ENCODE peak calls at places on chromosomes 3 and 15, in ten cellular contexts. N is NCI-H345; V is NCI-H2029; D is pancreas; P is small intestine; A is stimulated activated CD8-positive, alpha-beta memory T cell treated with anti-CD3 and anti-CD28 coated beads, Interleukin-4, amount 100 ng/mL, for 1 hour; Y is GOT3; R is Calu3; J is putamen; F is EH. Z is an unnamed sample.
A peak's percentile ranks its signal among the peaks of the same experiment; 100 is the strongest.

GRCh38 chr3:154421067-154421466 is 8.9 kb downstream of the GPR149 start:
- DNase-seq in N (no peak), V (no peak), D (no peak), P (no peak), A (no peak), Y (no peak), R (peak; percentile 43), J (no peak), F (peak; percentile 25), Z (no peak)

GRCh38 chr3:183015185-183015584 is 34.8 kb upstream of the DCUN1D1 start:
- DNase-seq in N (no peak), V (no peak), D (no peak), P (no peak), A (no peak), Y (no peak), R (no peak), J (no peak), F (no peak), Z (no peak)

GRCh38 chr15:40081691-40082194 is 26.9 kb downstream of the BMF start:
- DNase-seq in N (no peak), V (no peak), D (peak; percentile 82), P (peak; percentile 69), A (no peak), Y (no peak), R (peak; percentile 72), J (peak; percentile 91), F (peak; percentile 61), Z (peak; percentile 81)

GRCh38 chr3:179608931-179609720 is 4.5 kb downstream of the NDUFB5 start:
- DNase-seq in N (no peak), V (no peak), D (no peak), P (peak; percentile 7), A (no peak), Y (no peak), R (no peak), J (no peak), F (no peak), Z (no peak)

GRCh38 chr15:38254065-38254883 is 1.6 kb downstream of the SPRED1 start:
- DNase-seq in N (peak; percentile 33), V (no peak), D (peak; percentile 54), P (peak; percentile 62), A (no peak), Y (no peak), R (peak; percentile 46), J (peak; percentile 72), F (peak; percentile 71), Z (no peak)

GRCh38 chr15:80186066-80186465 is 33.3 kb downstream of the FAH start:
- DNase-seq in N (no peak), V (no peak), D (no peak), P (no peak), A (no peak), Y (no peak), R (no peak), J (no peak), F (no peak), Z (no peak)

GRCh38 chr3:141875893-141876380 is 506 bp upstream of the ATP1B3 start:
- DNase-seq in N (peak; percentile 67), V (peak; percentile 46), D (peak; percentile 59), P (no peak), A (peak; percentile 41), Y (no peak), R (no peak), J (no peak), F (peak; percentile 74), Z (peak; percentile 80)

GRCh38 chr15:42404461-42405235 is 45.3 kb downstream of the CAPN3 start:
- DNase-seq in N (no peak), V (no peak), D (no peak), P (no peak), A (no peak), Y (no peak), R (no peak), J (peak; percentile 97), F (no peak), Z (no peak)

GRCh38 chr15:29070471-29071192 is 184.9 kb downstream of the APBA2 start:
- DNase-seq in N (no peak), V (no peak), D (no peak), P (no peak), A (no peak), Y (no peak), R (no peak), J (peak; percentile 82), F (no peak), Z (no peak)

GRCh38 chr15:69666441-69666882 is 213.8 kb downstream of the RPLP1 start:
- DNase-seq in N (no peak), V (no peak), D (no peak), P (no peak), A (no peak), Y (no peak), R (no peak), J (no peak), F (peak; percentile 8), Z (peak; percentile 73)

GRCh38 chr15:42138411-42138810 is 18.0 kb downstream of the PLA2G4F start:
- DNase-seq in N (no peak), V (no peak), D (peak; percentile 3), P (no peak), A (no peak), Y (no peak), R (no peak), J (no peak), F (no peak), Z (no peak)

GRCh38 chr3:168117853-168118313 is 22.2 kb upstream of the GOLIM4 start:
- DNase-seq in N (no peak), V (peak; percentile 41), D (peak; percentile 26), P (peak; percentile 37), A (no peak), Y (no peak), R (no peak), J (no peak), F (peak; percentile 40), Z (no peak)

GRCh38 chr15:92510163-92510882 is 116.6 kb downstream of the ST8SIA2 start:
- DNase-seq in N (no peak), V (no peak), D (no peak), P (peak; percentile 63), A (no peak), Y (no peak), R (no peak), J (no peak), F (no peak), Z (no peak)

GRCh38 chr15:82648257-82649103 is 1.3 kb upstream of the CPEB1 start:
- DNase-seq in N (no peak), V (no peak), D (no peak), P (no peak), A (no peak), Y (no peak), R (no peak), J (peak; percentile 34), F (no peak), Z (no peak)

GRCh38 chr3:11845661-11846060 is 1.0 kb downstream of the TAMM41 start:
- DNase-seq in N (no peak), V (no peak), D (no peak), P (peak; percentile 18), A (no peak), Y (no peak), R (peak; percentile 2), J (no peak), F (no peak), Z (no peak)

GRCh38 chr15:72092011-72092410 is 25.9 kb downstream of the MYO9A start:
- DNase-seq in N (no peak), V (no peak), D (no peak), P (no peak), A (no peak), Y (no peak), R (no peak), J (no peak), F (no peak), Z (no peak)

GRCh38 chr3:55143928-55144671 is 216.2 kb upstream of the LRTM1 start:
- DNase-seq in N (no peak), V (no peak), D (no peak), P (no peak), A (no peak), Y (no peak), R (no peak), J (no peak), F (peak; percentile 87), Z (no peak)

GRCh38 chr15:42068601-42069000 is 25.8 kb downstream of the PLA2G4D start:
- DNase-seq in N (no peak), V (no peak), D (no peak), P (no peak), A (no peak), Y (no peak), R (no peak), J (no peak), F (no peak), Z (no peak)

GRCh38 chr3:16884748-16885587 is at the start of gene PLCL2:
- DNase-seq in N (peak; percentile 29), V (peak; percentile 53), D (peak; percentile 63), P (peak; percentile 63), A (no peak), Y (no peak), R (peak; percentile 35), J (no peak), F (peak; percentile 50), Z (peak; percentile 82)

GRCh38 chr3:10012106-10012505 is 14.1 kb upstream of the FANCD2 start:
- DNase-seq in N (no peak), V (no peak), D (no peak), P (no peak), A (no peak), Y (no peak), R (no peak), J (no peak), F (no peak), Z (no peak)

GRCh38 chr3:4826237-4827100 is 152.8 kb upstream of the BHLHE40 start:
- DNase-seq in N (no peak), V (no peak), D (peak; percentile 78), P (peak; percentile 96), A (no peak), Y (no peak), R (peak; percentile 48), J (peak; percentile 27), F (no peak), Z (peak; percentile 94)

GRCh38 chr15:100565591-100565990 is 36.4 kb downstream of the LINS1 start:
- DNase-seq in N (no peak), V (no peak), D (no peak), P (no peak), A (no peak), Y (no peak), R (no peak), J (no peak), F (no peak), Z (no peak)

GRCh38 chr3:17258823-17259436 is 374.2 kb downstream of the PLCL2 start:
- DNase-seq in N (peak; percentile 27), V (peak; percentile 9), D (no peak), P (peak; percentile 36), A (no peak), Y (no peak), R (peak; percentile 3), J (peak; percentile 30), F (peak; percentile 49), Z (no peak)

GRCh38 chr3:156456771-156457224 is 98.1 kb downstream of the SSR3 start:
- DNase-seq in N (no peak), V (no peak), D (no peak), P (no peak), A (no peak), Y (no peak), R (peak; percentile 80), J (peak; percentile 77), F (no peak), Z (peak; percentile 64)

GRCh38 chr3:95607926-95608325 is 1206.5 kb upstream of the EPHA6 start:
- DNase-seq in N (no peak), V (no peak), D (no peak), P (no peak), A (no peak), Y (no peak), R (no peak), J (no peak), F (no peak), Z (no peak)

GRCh38 chr3:32758375-32758753 is 59.4 kb upstream of the TRIM71 start:
- DNase-seq in N (no peak), V (no peak), D (no peak), P (no peak), A (no peak), Y (no peak), R (no peak), J (no peak), F (peak; percentile 35), Z (no peak)

GRCh38 chr15:41990691-41991090 is 18.3 kb upstream of the EHD4 start:
- DNase-seq in N (no peak), V (no peak), D (no peak), P (no peak), A (no peak), Y (no peak), R (no peak), J (no peak), F (no peak), Z (no peak)

GRCh38 chr3:185688808-185689207 is 102.7 kb downstream of the SENP2 start:
- DNase-seq in N (no peak), V (no peak), D (no peak), P (no peak), A (no peak), Y (peak; percentile 58), R (peak; percentile 94), J (peak; percentile 28), F (peak; percentile 99), Z (no peak)

Z was measured in aorta.